ENCODE peak calls at places on chromosomes 1 and 21, in four cellular contexts. X, I, U and S are unnamed samples.

GRCh38 chr1:231750818-231751623 is 124.4 kb downstream of the DISC1 start:
- DNase-seq in I (no peak), U (no peak), X (no peak), S (no peak)

GRCh38 chr1:217895817-217896216 is 264.7 kb downstream of the SPATA17 start:
- DNase-seq in U (no peak), X (no peak), I (no peak), S (no peak)

GRCh38 chr1:156499703-156500577 is 635 bp downstream of the MEF2D start:
- DNase-seq in U (no peak), I (no peak), X (peak; percentile 53), S (peak; percentile 46)

GRCh38 chr21:26964379-26964778 is 2.5 kb downstream of the ADAMTS5 start:
- DNase-seq in U (no peak), X (no peak), I (no peak), S (peak; percentile 15)

GRCh38 chr21:26553921-26554320 is 19.2 kb downstream of the CYYR1 start:
- DNase-seq in U (no peak), I (no peak), X (no peak), S (no peak)

GRCh38 chr1:6523566-6523965 is 30.7 kb downstream of the NOL9 start:
- DNase-seq in I (peak; percentile 65), X (peak; percentile 75), U (no peak), S (peak; percentile 37)

GRCh38 chr1:231806623-231807470 is 180.3 kb downstream of the DISC1 start:
- DNase-seq in X (peak; percentile 69), I (peak; percentile 46), U (no peak), S (peak; percentile 8)

GRCh38 chr1:56973898-56974752 is 8.3 kb upstream of the C8B start:
- DNase-seq in I (no peak), U (no peak), X (no peak), S (no peak)

GRCh38 chr1:36231191-36231590 is 6.9 kb downstream of the THRAP3 start:
- DNase-seq in I (no peak), U (no peak), X (no peak), S (no peak)

GRCh38 chr1:171683826-171684225 is 31.3 kb upstream of the MYOC start:
- DNase-seq in U (no peak), X (peak; percentile 12), I (no peak), S (no peak)

GRCh38 chr1:53454019-53454418 is 5.2 kb upstream of the DMRTB1 start:
- DNase-seq in I (no peak), X (no peak), U (no peak), S (no peak)

GRCh38 chr1:1121611-1122077 is 5.8 kb upstream of the C1orf159 start:
- DNase-seq in I (no peak), X (no peak), U (no peak), S (no peak)

GRCh38 chr1:30317921-30318320 is 405.5 kb downstream of the MATN1 start:
- DNase-seq in U (no peak), X (no peak), I (no peak), S (no peak)

GRCh38 chr1:67241200-67241746 is 66.4 kb upstream of the IL12RB2 start:
- DNase-seq in X (no peak), I (no peak), U (peak; percentile 27), S (no peak)

GRCh38 chr1:52554756-52555155 is 1.9 kb upstream of the TUT4 start:
- DNase-seq in U (no peak), I (peak; percentile 21), X (no peak), S (peak; percentile 31)

GRCh38 chr1:93595266-93595665 is 86.4 kb downstream of the BCAR3 start:
- DNase-seq in I (no peak), U (no peak), X (no peak), S (peak; percentile 57)

GRCh38 chr1:230568008-230568407 is 74.3 kb upstream of the COG2 start:
- DNase-seq in I (peak; percentile 24), U (no peak), X (peak; percentile 24), S (peak; percentile 52)

DNA sequence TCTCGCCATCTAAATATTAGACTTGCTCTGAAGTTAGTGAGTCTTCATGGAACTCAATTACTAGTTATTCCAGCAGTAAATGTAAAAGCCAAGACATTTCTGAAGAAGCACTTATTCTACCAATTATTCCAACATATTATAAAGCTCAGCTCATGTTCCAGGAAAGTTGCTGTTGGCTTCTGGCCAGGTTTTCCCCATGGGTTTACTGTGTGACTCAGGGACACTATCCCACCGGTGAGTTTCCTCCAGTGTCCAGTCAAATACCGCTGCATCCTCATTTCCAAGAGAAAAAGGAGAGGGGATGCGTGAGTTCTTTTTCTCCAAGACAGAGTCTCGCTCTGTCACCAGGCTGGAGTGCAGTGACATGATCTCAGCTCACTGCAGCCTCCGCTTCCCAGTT is 9.2 kb upstream of the HHIPL2 start:
- DNase-seq in U (no peak), X (no peak), I (no peak), S (peak; percentile 40)
- TF ChIP-seq MXI1 in U (no peak), X (no peak), I (no peak), S (no peak)

GRCh38 chr1:154352581-154353459 is 27.5 kb downstream of the ATP8B2 start:
- DNase-seq in X (peak; percentile 87), U (no peak), I (no peak), S (peak; percentile 31)
- TF ChIP-seq POLR2A in X (no peak), U (no peak), I (no peak), S (no peak)

DNA sequence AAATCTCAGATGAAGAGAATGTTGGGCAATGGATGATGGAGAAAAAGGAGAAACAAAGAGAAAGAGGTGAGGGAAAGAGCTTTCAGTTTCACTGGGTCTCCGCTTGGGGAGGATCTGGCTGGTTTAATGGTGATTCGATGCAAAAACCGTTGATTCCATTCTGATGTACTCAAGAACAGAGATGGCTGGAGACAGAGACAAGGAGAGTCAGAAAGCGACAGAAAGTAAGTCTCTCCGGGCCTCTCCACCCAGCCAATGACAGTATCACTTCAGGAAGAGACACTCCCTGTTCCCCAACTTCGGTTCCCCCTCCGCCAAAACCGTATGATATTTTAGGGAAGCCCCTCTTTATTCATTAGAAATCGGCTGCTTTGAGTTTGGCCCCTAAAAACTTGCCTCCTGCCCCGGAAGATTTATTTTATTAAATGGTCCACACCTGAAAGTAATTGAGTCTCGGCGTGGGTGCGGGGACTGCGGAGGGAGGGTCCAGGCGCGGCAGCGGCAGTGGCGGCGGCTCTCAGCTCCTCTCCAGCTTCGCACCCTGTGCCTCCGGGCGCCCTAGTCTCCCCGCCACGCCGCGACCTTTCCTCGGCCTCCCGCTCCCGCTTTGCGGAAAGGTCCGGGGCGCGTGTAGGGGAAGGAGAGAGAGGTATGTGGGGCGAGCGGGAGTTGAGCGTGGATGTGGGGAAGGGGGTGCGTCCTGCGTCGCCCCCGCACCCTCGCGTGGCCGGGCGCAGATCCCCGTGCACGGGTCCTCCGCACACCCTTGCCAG is 13.2 kb upstream of the ALX3 start:
- DNase-seq in X (no peak), I (no peak), U (no peak), S (no peak)
- TF ChIP-seq USF2 in X (no peak), I (no peak), U (no peak), S (no peak)

GRCh38 chr1:203085528-203086406 is at the start of gene MYOG:
- DNase-seq in X (no peak), U (no peak), I (no peak), S (no peak)
- TF ChIP-seq MXI1 in X (no peak), U (no peak), I (no peak), S (no peak)

GRCh38 chr1:201982082-201982922 is at the start of gene RNPEP:
- DNase-seq in U (no peak), I (peak; percentile 18), X (peak; percentile 84), S (peak; percentile 56)
- TF ChIP-seq POLR2A in U (peak; percentile 80), I (peak; percentile 86), X (peak; percentile 68), S (peak; percentile 85)

GRCh38 chr1:222263791-222264190 is 284.1 kb downstream of the HHIPL2 start:
- DNase-seq in U (no peak), I (no peak), X (no peak), S (peak; percentile 32)

GRCh38 chr1:222266223-222267215 is 281.4 kb downstream of the HHIPL2 start:
- DNase-seq in X (peak; percentile 11), U (no peak), I (no peak), S (no peak)
- TF ChIP-seq USF2 in X (no peak), U (no peak), I (no peak), S (no peak)

DNA sequence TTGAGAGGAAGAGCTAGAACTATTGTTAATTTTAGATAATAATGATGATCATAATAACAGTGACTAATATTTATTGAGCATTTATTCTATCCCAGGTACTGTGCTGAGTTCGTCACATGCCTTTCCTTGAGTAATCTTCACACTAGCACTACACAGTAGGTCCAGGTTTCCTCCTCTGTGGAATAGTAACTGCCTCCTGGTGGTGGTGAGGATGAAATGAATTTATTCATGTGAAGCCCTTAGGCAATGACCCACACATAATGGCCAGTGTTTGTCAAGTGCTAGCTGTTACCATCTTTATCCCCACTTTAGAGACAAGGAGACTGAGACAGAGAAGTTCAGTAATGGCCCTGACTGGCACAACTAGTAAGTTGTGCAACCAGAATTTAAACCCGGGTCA is 5.9 kb downstream of the NIPAL3 start:
- DNase-seq in U (no peak), I (peak; percentile 16), X (no peak), S (no peak)
- TF ChIP-seq MXI1 in U (no peak), I (no peak), X (no peak), S (no peak)

GRCh38 chr1:16143566-16144324 is 12.1 kb downstream of the EPHA2 start:
- DNase-seq in U (no peak), X (peak; percentile 97), I (peak; percentile 96), S (no peak)
- TF ChIP-seq POLR2A in U (no peak), X (peak; percentile 58), I (no peak), S (no peak)

GRCh38 chr1:159826436-159827101 is at the start of gene SLAMF8:
- DNase-seq in X (no peak), U (peak; percentile 33), I (no peak), S (no peak)

GRCh38 chr1:159823401-159823800 is 3.3 kb upstream of the SLAMF8 start:
- DNase-seq in I (no peak), X (no peak), U (no peak), S (no peak)

GRCh38 chr1:159825564-159825963 is 1.1 kb upstream of the SLAMF8 start:
- DNase-seq in U (no peak), I (peak; percentile 6), X (no peak), S (no peak)

GRCh38 chr1:159817276-159818041 is 9.2 kb upstream of the SLAMF8 start:
- DNase-seq in I (peak; percentile 70), X (peak; percentile 57), U (no peak), S (no peak)

DNA sequence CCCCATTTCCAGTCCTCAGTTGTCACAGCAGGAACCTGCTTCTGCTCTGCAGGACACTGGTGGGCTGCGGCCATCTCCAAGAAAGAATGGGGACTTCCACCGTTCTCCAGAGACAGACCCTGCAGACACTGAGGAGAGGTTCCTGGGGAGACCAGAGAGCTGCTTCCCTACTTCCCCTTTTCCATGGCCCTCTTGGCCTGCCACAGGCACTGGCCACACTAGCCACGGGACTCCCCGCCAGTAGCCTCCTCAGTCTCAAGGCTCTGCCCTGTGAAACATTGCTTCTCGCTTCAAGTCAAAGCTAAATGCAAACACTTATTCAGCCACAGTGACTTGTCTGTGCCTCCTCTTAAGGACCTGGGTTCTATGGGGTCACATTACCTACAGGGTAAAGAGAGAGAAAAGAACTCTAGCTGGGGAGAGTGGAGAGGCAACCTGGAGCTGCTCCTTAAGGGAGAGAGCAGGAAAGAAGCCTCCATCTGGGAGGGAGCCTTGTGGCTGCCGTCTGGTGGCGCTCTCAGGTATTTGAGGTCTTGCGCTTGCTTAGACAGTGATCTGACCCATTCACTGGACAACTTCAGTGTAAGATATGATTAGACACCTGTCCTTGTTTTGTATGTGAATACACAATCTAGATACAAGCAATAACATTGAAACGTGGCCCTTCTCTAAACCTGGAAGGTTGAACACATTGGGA is 5.4 kb upstream of the SLAMF8 start:
- DNase-seq in U (no peak), X (peak; percentile 73), I (no peak), S (peak; percentile 47)
- TF ChIP-seq USF2 in U (no peak), X (no peak), I (no peak), S (no peak)